ENCODE peak calls at places on chromosomes 4 and X, in five cellular contexts. H, N, F, X and E are unnamed samples.
A peak's percentile ranks its signal among the peaks of the same experiment; 100 is the strongest.

GRCh38 chr4:70671091-70671490 is 4.8 kb upstream of the JCHAIN start:
- DNase-seq in N (no peak), H (no peak), X (no peak), F (no peak), E (no peak)

GRCh38 chrX:34300871-34301270 is 168.8 kb upstream of the FAM47A start:
- DNase-seq in H (peak; percentile 43), N (peak; percentile 72), X (no peak), F (peak; percentile 53), E (no peak)

GRCh38 chr4:138330531-138330930 is 88.4 kb upstream of the SLC7A11 start:
- DNase-seq in X (no peak), H (no peak), F (no peak), N (peak; percentile 63), E (no peak)

GRCh38 chr4:160129439-160129838 is 1026.6 kb downstream of the RAPGEF2 start:
- DNase-seq in F (peak; percentile 28), N (peak; percentile 40), H (no peak), X (no peak), E (no peak)

GRCh38 chrX:16552546-16552945 is 97.4 kb upstream of the S100G start:
- DNase-seq in H (no peak), F (no peak), N (peak; percentile 24), X (no peak), E (no peak)

GRCh38 chr4:54998991-54999390 is 126.4 kb downstream of the KDR start:
- DNase-seq in X (no peak), F (peak; percentile 26), H (no peak), N (peak; percentile 87), E (no peak)

GRCh38 chr4:169271692-169272007 is 894 bp upstream of the SH3RF1 start:
- DNase-seq in N (no peak), F (no peak), X (no peak), H (no peak), E (no peak)

GRCh38 chr4:101527186-101527585 is 179.9 kb upstream of the PPP3CA start:
- DNase-seq in H (peak; percentile 71), X (no peak), F (no peak), N (no peak), E (no peak)

GRCh38 chr4:149706942-149707341 is 108.7 kb downstream of the IQCM start:
- DNase-seq in H (no peak), F (peak; percentile 18), X (no peak), N (peak; percentile 28), E (no peak)

GRCh38 chr4:108519208-108519833 is 101.1 kb upstream of the RPL34 start:
- DNase-seq in N (no peak), F (no peak), H (no peak), X (no peak), E (no peak)

GRCh38 chr4:60122820-60123219 is 1077.3 kb upstream of the ADGRL3 start:
- DNase-seq in F (no peak), H (no peak), N (no peak), X (no peak), E (no peak)

GRCh38 chrX:7086384-7086783 is 61.1 kb upstream of the STS start:
- DNase-seq in H (no peak), F (no peak), N (no peak), X (no peak), E (no peak)

GRCh38 chr4:160481696-160482330 is 1378.9 kb downstream of the RAPGEF2 start:
- DNase-seq in F (no peak), X (no peak), H (no peak), N (no peak), E (no peak)

GRCh38 chrX:132488819-132489255 is at the start of gene MBNL3:
- DNase-seq in X (peak; percentile 61), N (peak; percentile 34), H (peak; percentile 64), F (no peak), E (no peak)

GRCh38 chr4:45662996-45663395 is 460.9 kb downstream of the GABRG1 start:
- DNase-seq in H (no peak), X (no peak), F (peak; percentile 17), N (peak; percentile 62), E (no peak)

GRCh38 chr4:4735870-4736269 is 123.6 kb upstream of the MSX1 start:
- DNase-seq in H (no peak), F (no peak), N (no peak), X (no peak), E (no peak)

GRCh38 chrX:115138040-115138439 is 51.2 kb upstream of the RBMXL3 start:
- DNase-seq in X (no peak), F (no peak), N (no peak), H (no peak), E (no peak)

GRCh38 chrX:69073241-69073640 is 92.0 kb downstream of the PJA1 start:
- DNase-seq in F (no peak), X (no peak), N (no peak), H (no peak), E (no peak)

GRCh38 chr4:116055857-116056827 is 942.7 kb upstream of the NDST4 start:
- DNase-seq in N (peak; percentile 22), H (peak; percentile 42), F (no peak), X (no peak), E (no peak)

GRCh38 chrX:45138525-45138924 is 62.2 kb downstream of the DIPK2B start:
- DNase-seq in N (no peak), H (no peak), X (no peak), F (no peak), E (no peak)

GRCh38 chr4:186669159-186669720 is 54.4 kb downstream of the FAT1 start:
- DNase-seq in X (no peak), N (peak; percentile 86), F (peak; percentile 41), H (no peak), E (no peak)

GRCh38 chrX:1392376-1393130 is 640 bp upstream of the SLC25A6 start:
- DNase-seq in X (no peak), H (peak; percentile 32), N (peak; percentile 75), F (peak; percentile 40), E (peak; percentile 87)

GRCh38 chr4:105785792-105786191 is 77.2 kb downstream of the GSTCD start:
- DNase-seq in X (no peak), H (no peak), N (no peak), F (no peak), E (no peak)

GRCh38 chr4:2908686-2909085 is 54.5 kb downstream of the NOP14 start:
- DNase-seq in X (no peak), F (no peak), N (no peak), H (no peak), E (no peak)

GRCh38 chrX:48681539-48682183 is 1.9 kb upstream of the WAS start:
- DNase-seq in X (no peak), F (no peak), H (no peak), N (no peak), E (no peak)
- TF ChIP-seq CTCF in X (no peak), F (no peak), H (no peak), N (no peak), E (no peak)

DNA sequence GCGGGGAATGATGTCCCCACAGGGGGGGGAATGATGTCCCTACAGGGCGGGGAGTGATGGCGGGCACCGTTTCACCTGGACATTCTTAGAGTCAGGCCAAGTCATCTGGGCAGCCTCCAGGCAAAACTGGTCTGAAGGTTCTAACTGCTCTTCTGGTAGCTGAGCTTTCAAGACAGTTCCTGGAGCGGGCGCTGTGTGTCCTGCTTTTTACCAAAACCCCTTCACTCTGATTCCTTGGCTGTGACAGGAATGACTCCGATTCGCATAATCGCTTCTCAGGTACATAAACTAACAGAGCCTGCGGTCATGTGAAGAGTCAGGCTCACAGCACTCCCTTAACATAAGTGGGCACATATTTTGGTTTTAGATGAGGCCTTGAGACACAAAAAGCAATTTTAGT is 836.0 kb downstream of the TRIML1 start:
- DNase-seq in H (no peak), F (no peak), X (no peak), N (no peak), E (no peak)
- H3K4me3 ChIP-seq in H (no peak overlapping the region), F (no peak overlapping the region), X (no peak overlapping the region), N (no peak overlapping the region), E (no peak overlapping the region)

GRCh38 chr4:141133146-141134006 is at the start of gene RNF150:
- DNase-seq in H (peak; percentile 73), X (peak; percentile 70), N (peak; percentile 91), F (peak; percentile 83), E (peak; percentile 81)
- TF ChIP-seq CTCF in H (peak; percentile 70), X (peak; percentile 36), N (peak; percentile 93), F (peak; percentile 85), E (peak; percentile 64)

DNA sequence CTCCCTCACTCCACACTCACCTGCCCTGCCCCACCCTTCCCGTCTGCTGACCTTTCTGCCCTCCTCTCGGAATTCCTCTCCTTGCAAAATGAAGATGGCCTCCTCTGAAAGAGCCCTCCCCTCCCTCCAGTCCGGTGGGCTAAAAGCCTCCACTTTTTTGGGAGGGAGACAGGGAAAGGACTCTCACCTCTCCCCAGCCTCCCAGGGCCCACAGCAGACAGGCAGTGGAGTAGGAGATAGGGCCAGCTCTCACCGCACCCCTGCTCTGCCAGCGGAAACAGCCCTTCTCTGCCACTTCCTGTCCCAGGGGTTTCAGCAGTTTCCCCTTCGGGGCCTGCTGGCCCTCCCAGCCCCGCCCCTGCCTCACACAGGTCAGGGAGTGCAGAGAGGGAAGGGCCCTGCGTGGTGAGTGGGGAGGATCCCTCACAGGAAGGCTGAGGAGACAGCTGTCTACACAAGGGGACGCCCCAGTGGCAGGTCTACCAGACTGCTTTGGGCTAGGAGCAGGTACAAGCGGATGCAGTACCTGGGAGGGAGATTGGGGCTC is 18.2 kb downstream of the ELF4 start:
- DNase-seq in H (peak; percentile 93), X (no peak), N (no peak), F (no peak), E (no peak)
- H3K4me3 ChIP-seq in H (peak overlapping the region; percentile 50), X (no peak overlapping the region), N (no peak overlapping the region), F (no peak overlapping the region), E (no peak overlapping the region)

GRCh38 chr4:73341454-73341853 is 62.6 kb upstream of the ALB start:
- DNase-seq in H (peak; percentile 50), X (no peak), N (peak; percentile 80), F (peak; percentile 60), E (no peak)
- TF ChIP-seq CTCF in H (peak; percentile 58), X (no peak), N (peak; percentile 76), F (peak; percentile 70), E (no peak)

DNA sequence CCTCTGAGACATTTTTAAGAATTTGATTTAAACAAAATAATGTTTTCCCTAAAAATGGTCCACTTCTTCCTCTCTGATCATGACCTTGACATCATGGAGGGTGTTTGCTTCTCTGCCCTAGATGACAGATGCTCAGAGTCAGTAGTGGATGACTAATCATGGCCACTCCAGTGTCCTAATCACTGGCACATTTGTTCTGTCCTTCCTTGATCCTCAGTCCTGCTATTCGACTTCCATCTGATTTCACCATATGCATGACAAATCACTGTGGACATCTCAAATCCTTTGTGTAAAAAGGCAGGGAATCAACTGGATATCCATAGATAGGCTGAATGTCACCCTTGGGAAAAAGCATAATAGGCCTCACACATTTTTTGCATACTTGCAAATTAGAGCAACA is 9.0 kb downstream of the CRMP1 start:
- DNase-seq in F (no peak), H (no peak), X (no peak), N (no peak), E (no peak)
- H3K4me3 ChIP-seq in F (no peak overlapping the region), H (no peak overlapping the region), X (no peak overlapping the region), N (no peak overlapping the region), E (no peak overlapping the region)

DNA sequence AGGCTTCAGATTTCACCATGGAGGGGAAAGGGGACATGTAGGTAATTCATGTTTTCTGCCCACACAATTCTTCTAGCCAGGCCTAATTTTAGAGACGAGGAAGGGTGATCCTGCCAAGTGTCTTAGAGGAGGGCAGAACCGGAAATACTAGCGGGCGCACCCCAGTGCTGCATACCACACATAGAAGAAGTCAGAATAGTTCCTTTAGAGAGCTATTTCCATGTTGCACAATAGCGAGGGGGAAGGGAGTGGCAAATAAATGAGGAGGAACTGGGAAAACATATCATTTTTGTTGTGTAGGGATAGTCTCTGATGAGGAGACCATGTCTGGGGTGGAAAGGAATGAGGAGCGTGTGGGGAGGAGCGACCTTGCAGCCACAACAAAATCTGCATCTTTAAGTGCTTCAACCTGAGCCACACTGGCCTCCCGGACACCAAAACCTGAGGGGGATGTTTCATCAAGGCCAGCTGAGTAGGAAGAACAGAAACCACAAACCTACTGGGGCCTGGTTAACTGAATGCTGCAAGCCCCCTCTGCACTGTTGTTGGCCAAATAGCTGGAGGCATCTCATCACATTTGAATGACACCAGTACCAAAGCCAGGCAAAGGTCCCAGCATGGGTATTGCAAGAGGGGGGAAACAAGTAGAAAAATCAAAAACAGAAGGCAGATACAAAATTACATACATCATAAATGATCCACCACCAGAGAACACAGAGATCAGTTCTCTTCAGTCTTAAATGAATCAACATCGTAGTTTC is 26.7 kb upstream of the C1QTNF7 start:
- DNase-seq in N (peak; percentile 90), X (peak; percentile 72), F (peak; percentile 61), H (peak; percentile 75), E (peak; percentile 84)
- TF ChIP-seq CTCF in N (no peak), X (no peak), F (no peak), H (peak; percentile 14), E (no peak)